ENCODE peak calls at places on chromosome 7, in ten cellular contexts. S is central memory CD4-positive, alpha-beta T cell; H is nucleus accumbens; J is CD8-positive, alpha-beta T cell; G is HS-5; T is esophagus muscularis mucosa; W is activated T-cell treated with anti-CD3 and anti-CD28 coated beads for 24 hours; E is stimulated activated CD4-positive, alpha-beta T cell treated with anti-CD3 and anti-CD28 coated beads, Interleukin-1b, Interleukin-23, amount 100 ng/mL, for 24 hours; Q is Peyer's patch; L is CD4-positive, alpha-beta T cell. Y is an unnamed sample.

GRCh38 chr7:13793926-13794325 is 195.5 kb downstream of the ETV1 start:
- DNase-seq in S (no peak), H (no peak), J (no peak), G (no peak), T (no peak), W (no peak), E (no peak), Q (no peak), L (no peak), Y (no peak)

GRCh38 chr7:27110163-27110976 is 7.9 kb upstream of the HOXA2 start:
- DNase-seq in S (no peak), H (no peak), J (no peak), G (no peak), T (peak; percentile 90), W (no peak), E (no peak), Q (no peak), L (no peak), Y (peak; percentile 56)

GRCh38 chr7:97272237-97272975 is 154.9 kb downstream of the SDHAF3 start:
- DNase-seq in S (no peak), H (no peak), J (no peak), G (no peak), T (no peak), W (no peak), E (no peak), Q (no peak), L (no peak), Y (no peak)

GRCh38 chr7:27147211-27148030 is at the start of gene HOXA6:
- DNase-seq in S (no peak), H (no peak), J (no peak), G (no peak), T (no peak), W (no peak), E (no peak), Q (no peak), L (no peak), Y (no peak)

GRCh38 chr7:86600506-86601290 is 43.0 kb upstream of the GRM3 start:
- DNase-seq in S (no peak), H (peak; percentile 6), J (no peak), G (no peak), T (no peak), W (no peak), E (no peak), Q (no peak), L (no peak), Y (no peak)

GRCh38 chr7:159019111-159019510 is 125.6 kb downstream of the VIPR2 start:
- DNase-seq in S (no peak), H (no peak), J (no peak), G (no peak), T (no peak), W (no peak), E (no peak), Q (no peak), L (no peak), Y (no peak)

GRCh38 chr7:157930441-157930840 is 593.6 kb downstream of the DNAJB6 start:
- DNase-seq in S (no peak), H (no peak), J (no peak), G (no peak), T (no peak), W (no peak), E (no peak), Q (no peak), L (no peak), Y (no peak)

GRCh38 chr7:23022258-23022745 is 8.4 kb upstream of the HYCC1 start:
- DNase-seq in S (no peak), H (no peak), J (no peak), G (peak; percentile 96), T (no peak), W (no peak), E (no peak), Q (no peak), L (no peak), Y (peak; percentile 61)

GRCh38 chr7:142815099-142815498 is 39.8 kb upstream of the EPHB6 start:
- DNase-seq in S (no peak), H (no peak), J (no peak), G (no peak), T (no peak), W (no peak), E (no peak), Q (no peak), L (no peak), Y (no peak)

GRCh38 chr7:40077849-40078248 is 56.6 kb downstream of the MPLKIP start:
- DNase-seq in S (no peak), H (no peak), J (no peak), G (no peak), T (no peak), W (no peak), E (no peak), Q (no peak), L (no peak), Y (no peak)

GRCh38 chr7:50266893-50267386 is 37.6 kb upstream of the IKZF1 start:
- DNase-seq in S (peak; percentile 86), H (no peak), J (peak; percentile 44), G (no peak), T (no peak), W (peak; percentile 74), E (no peak), Q (peak; percentile 88), L (peak; percentile 78), Y (no peak)

GRCh38 chr7:36280840-36281812 is 108.5 kb upstream of the ANLN start:
- DNase-seq in S (no peak), H (peak; percentile 70), J (no peak), G (peak; percentile 72), T (no peak), W (no peak), E (no peak), Q (no peak), L (no peak), Y (no peak)